ENCODE peak calls at places on chromosomes 3 and 15, in five cellular contexts. One of them, this sample, is unnamed.

GRCh38 chr3:156215751-156216150 is 95.4 kb downstream of the KCNAB1 start:
- DNase-seq in lower lobe of right lung: no peak
- DNase-seq in H9: no peak
- DNase-seq in GM23338: no peak
- DNase-seq in tibial artery: no peak
- DNase-seq in this sample: no peak

GRCh38 chr3:171088984-171089754 is 62.6 kb upstream of the SLC2A2 start:
- DNase-seq in lower lobe of right lung: no peak
- DNase-seq in H9: no peak
- DNase-seq in GM23338: no peak
- DNase-seq in tibial artery: no peak
- DNase-seq in this sample: peak; percentile 48

GRCh38 chr3:13294442-13295351 is 125.4 kb downstream of the NUP210 start:
- DNase-seq in lower lobe of right lung: peak; percentile 18
- DNase-seq in H9: no peak
- DNase-seq in GM23338: no peak
- DNase-seq in tibial artery: no peak
- DNase-seq in this sample: no peak

GRCh38 chr3:59540241-59540640 is 490.4 kb upstream of the CFAP20DC start:
- DNase-seq in lower lobe of right lung: no peak
- DNase-seq in H9: no peak
- DNase-seq in GM23338: no peak
- DNase-seq in tibial artery: no peak
- DNase-seq in this sample: no peak

GRCh38 chr15:48533982-48534381 is 111.5 kb downstream of the FBN1 start:
- DNase-seq in lower lobe of right lung: no peak
- DNase-seq in H9: no peak
- DNase-seq in GM23338: no peak
- DNase-seq in tibial artery: no peak
- DNase-seq in this sample: no peak

GRCh38 chr3:105274958-105275357 is 91.8 kb upstream of the ALCAM start:
- DNase-seq in lower lobe of right lung: no peak
- DNase-seq in H9: no peak
- DNase-seq in GM23338: no peak
- DNase-seq in tibial artery: no peak
- DNase-seq in this sample: peak; percentile 24

GRCh38 chr3:162764672-162765071 is 1268.1 kb downstream of the OTOL1 start:
- DNase-seq in lower lobe of right lung: no peak
- DNase-seq in H9: no peak
- DNase-seq in GM23338: no peak
- DNase-seq in tibial artery: no peak
- DNase-seq in this sample: no peak

GRCh38 chr15:55696221-55696620 is 46.7 kb downstream of the PRTG start:
- DNase-seq in lower lobe of right lung: no peak
- DNase-seq in H9: no peak
- DNase-seq in GM23338: no peak
- DNase-seq in tibial artery: no peak
- DNase-seq in this sample: no peak

GRCh38 chr15:85711590-85712192 is 83.0 kb downstream of the KLHL25 start:
- DNase-seq in lower lobe of right lung: no peak
- DNase-seq in H9: no peak
- DNase-seq in GM23338: no peak
- DNase-seq in tibial artery: no peak
- DNase-seq in this sample: no peak

GRCh38 chr3:16379838-16380237 is 114.8 kb downstream of the OXNAD1 start:
- DNase-seq in lower lobe of right lung: no peak
- DNase-seq in H9: no peak
- DNase-seq in GM23338: no peak
- DNase-seq in tibial artery: no peak
- DNase-seq in this sample: no peak

GRCh38 chr3:52504977-52505376 is 9.8 kb downstream of the STAB1 start:
- DNase-seq in lower lobe of right lung: no peak
- DNase-seq in H9: no peak
- DNase-seq in GM23338: no peak
- DNase-seq in tibial artery: no peak
- DNase-seq in this sample: no peak

GRCh38 chr3:31165399-31165860 is 271.0 kb upstream of the GADL1 start:
- DNase-seq in lower lobe of right lung: peak; percentile 60
- DNase-seq in H9: no peak
- DNase-seq in GM23338: no peak
- DNase-seq in tibial artery: no peak
- DNase-seq in this sample: no peak

GRCh38 chr15:101455291-101455916 is 34.1 kb downstream of the PCSK6 start:
- DNase-seq in lower lobe of right lung: no peak
- DNase-seq in H9: no peak
- DNase-seq in GM23338: no peak
- DNase-seq in tibial artery: no peak
- DNase-seq in this sample: no peak

GRCh38 chr15:81331600-81331999 is 7.7 kb upstream of the STARD5 start:
- DNase-seq in lower lobe of right lung: no peak
- DNase-seq in H9: peak; percentile 15
- DNase-seq in GM23338: no peak
- DNase-seq in tibial artery: no peak
- DNase-seq in this sample: no peak

GRCh38 chr15:63391669-63392354 is 10.2 kb upstream of the CA12 start:
- DNase-seq in lower lobe of right lung: no peak
- DNase-seq in H9: no peak
- DNase-seq in GM23338: no peak
- DNase-seq in tibial artery: no peak
- DNase-seq in this sample: no peak

GRCh38 chr3:177015881-177016280 is 181.4 kb downstream of the TBL1XR1 start:
- DNase-seq in lower lobe of right lung: no peak
- DNase-seq in H9: no peak
- DNase-seq in GM23338: peak; percentile 14
- DNase-seq in tibial artery: no peak
- DNase-seq in this sample: no peak

GRCh38 chr3:177516130-177517011 is 319.1 kb upstream of the TBL1XR1 start:
- DNase-seq in lower lobe of right lung: no peak
- DNase-seq in H9: no peak
- DNase-seq in GM23338: peak; percentile 17
- DNase-seq in tibial artery: no peak
- DNase-seq in this sample: no peak

GRCh38 chr3:52147804-52148203 is 6.4 kb downstream of the POC1A start:
- DNase-seq in lower lobe of right lung: peak; percentile 17
- DNase-seq in H9: no peak
- DNase-seq in GM23338: no peak
- DNase-seq in tibial artery: no peak
- DNase-seq in this sample: no peak

GRCh38 chr15:48966595-48967301 is 3.0 kb upstream of the SHC4 start:
- DNase-seq in lower lobe of right lung: no peak
- DNase-seq in H9: no peak
- DNase-seq in GM23338: no peak
- DNase-seq in tibial artery: no peak
- DNase-seq in this sample: no peak

GRCh38 chr3:122415762-122416654 is at the start of gene WDR5B:
- DNase-seq in lower lobe of right lung: peak; percentile 95
- DNase-seq in H9: peak; percentile 97
- DNase-seq in GM23338: peak; percentile 99
- DNase-seq in tibial artery: peak; percentile 96
- DNase-seq in this sample: peak; percentile 100

GRCh38 chr15:70415330-70415884 is 317.7 kb upstream of the TLE3 start:
- DNase-seq in lower lobe of right lung: no peak
- DNase-seq in H9: no peak
- DNase-seq in GM23338: no peak
- DNase-seq in tibial artery: no peak
- DNase-seq in this sample: no peak

DNA sequence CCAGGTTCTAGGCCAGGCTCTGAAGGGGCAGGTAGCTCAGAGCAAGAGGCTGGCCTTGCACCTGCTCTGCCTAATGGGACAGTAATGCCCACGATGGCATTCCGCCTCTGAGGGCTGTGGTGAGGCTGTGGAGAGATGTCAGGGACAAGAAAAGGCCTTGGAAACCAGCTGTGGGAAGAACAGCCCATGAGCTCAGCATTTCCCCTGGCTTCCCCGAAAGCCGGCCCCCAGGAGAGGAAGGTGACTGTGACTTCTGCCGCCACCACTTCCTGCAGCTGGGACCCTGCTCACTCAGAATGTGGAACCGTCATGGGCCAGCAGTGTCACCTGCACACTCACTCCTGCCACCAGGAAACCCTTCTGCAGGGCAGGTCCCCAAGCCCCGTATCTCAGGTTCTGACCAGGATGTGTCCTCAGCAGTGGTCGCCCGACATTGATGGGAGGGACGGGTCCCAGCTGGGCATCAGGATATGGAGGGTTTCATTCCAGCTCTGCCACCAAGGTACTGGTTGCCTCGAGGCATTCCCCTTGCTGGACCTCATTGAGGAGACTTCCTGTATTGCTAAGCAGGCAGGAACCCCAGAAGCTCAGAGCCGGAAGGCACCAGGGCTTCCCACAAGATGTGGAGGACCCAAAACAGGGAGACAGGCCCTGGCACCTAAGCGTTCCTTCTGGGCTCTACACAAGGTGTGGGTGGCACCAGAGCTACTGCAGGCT is 30.7 kb downstream of the SEMA7A start:
- DNase-seq in lower lobe of right lung: peak; percentile 62
- DNase-seq in H9: no peak
- DNase-seq in GM23338: no peak
- DNase-seq in tibial artery: no peak
- DNase-seq in this sample: no peak
- H3K27ac ChIP-seq in lower lobe of right lung: no peak overlapping the region
- H3K27ac ChIP-seq in H9: no peak overlapping the region
- H3K27ac ChIP-seq in GM23338: no peak overlapping the region
- H3K27ac ChIP-seq in tibial artery: no peak overlapping the region
- H3K27ac ChIP-seq in this sample: no peak overlapping the region

GRCh38 chr3:99023590-99024192 is 122.2 kb upstream of the DCBLD2 start:
- DNase-seq in lower lobe of right lung: no peak
- DNase-seq in H9: no peak
- DNase-seq in GM23338: peak; percentile 57
- DNase-seq in tibial artery: no peak
- DNase-seq in this sample: peak; percentile 51
- TF ChIP-seq CTCF in lower lobe of right lung: peak; percentile 60
- TF ChIP-seq CTCF in H9: peak; percentile 75
- TF ChIP-seq CTCF in GM23338: peak; percentile 71
- TF ChIP-seq CTCF in tibial artery: peak; percentile 66
- TF ChIP-seq CTCF in this sample: peak; percentile 74

GRCh38 chr3:71348831-71349230 is 234.7 kb downstream of the FOXP1 start:
- DNase-seq in lower lobe of right lung: no peak
- DNase-seq in H9: no peak
- DNase-seq in GM23338: no peak
- DNase-seq in tibial artery: no peak
- DNase-seq in this sample: no peak
- H3K27ac ChIP-seq in lower lobe of right lung: no peak overlapping the region
- H3K27ac ChIP-seq in H9: no peak overlapping the region
- H3K27ac ChIP-seq in GM23338: no peak overlapping the region
- H3K27ac ChIP-seq in tibial artery: no peak overlapping the region
- H3K27ac ChIP-seq in this sample: no peak overlapping the region

DNA sequence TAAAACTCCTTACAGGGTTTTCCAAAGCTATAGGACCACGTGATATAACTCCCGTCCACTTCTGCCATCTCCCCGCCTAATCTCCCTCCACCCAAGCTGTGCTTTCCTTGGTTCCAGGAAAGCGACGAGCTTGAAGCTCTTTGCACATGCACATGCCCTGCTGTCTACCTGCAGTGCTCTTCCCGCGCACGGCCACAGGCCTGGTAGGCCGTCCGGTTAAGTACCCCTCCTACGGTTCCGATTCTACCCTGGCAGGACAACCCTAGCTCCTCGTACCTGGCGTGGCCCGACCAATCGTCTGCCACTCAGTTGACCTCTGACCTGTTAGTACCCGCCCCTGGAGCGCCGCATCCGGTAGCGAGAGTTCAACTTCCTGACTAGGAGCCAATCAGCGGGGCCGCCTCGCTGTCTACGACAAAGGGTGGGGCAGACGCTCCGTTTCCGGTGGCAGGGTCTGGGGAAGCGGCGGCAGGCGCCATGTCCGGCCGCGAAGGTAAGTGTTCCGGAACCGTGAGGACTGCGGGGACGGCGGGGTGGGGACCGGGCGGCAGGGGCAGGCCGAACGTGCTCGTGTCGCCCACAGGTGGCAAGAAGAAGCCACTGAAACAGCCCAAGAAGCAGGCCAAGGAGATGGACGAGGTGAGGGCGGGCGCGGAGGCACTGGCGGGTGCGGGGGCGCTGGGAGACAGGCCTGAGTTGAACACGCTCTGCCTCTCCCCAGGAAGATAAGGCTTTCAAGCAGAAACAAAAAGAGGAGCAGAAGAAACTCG is at the start of the genes CCDC51 and TMA7:
- DNase-seq in lower lobe of right lung: peak; percentile 99
- DNase-seq in H9: peak; percentile 99
- DNase-seq in GM23338: peak; percentile 99
- DNase-seq in tibial artery: peak; percentile 99
- DNase-seq in this sample: peak; percentile 97
- TF ChIP-seq CTCF in lower lobe of right lung: no peak
- TF ChIP-seq CTCF in H9: no peak
- TF ChIP-seq CTCF in GM23338: no peak
- TF ChIP-seq CTCF in tibial artery: no peak
- TF ChIP-seq CTCF in this sample: no peak

GRCh38 chr3:172543884-172544283 is 20.7 kb upstream of the TNFSF10 start:
- DNase-seq in lower lobe of right lung: no peak
- DNase-seq in H9: no peak
- DNase-seq in GM23338: no peak
- DNase-seq in tibial artery: no peak
- DNase-seq in this sample: no peak

GRCh38 chr3:172546628-172547214 is 23.5 kb upstream of the TNFSF10 start:
- DNase-seq in lower lobe of right lung: no peak
- DNase-seq in H9: no peak
- DNase-seq in GM23338: no peak
- DNase-seq in tibial artery: no peak
- DNase-seq in this sample: no peak

GRCh38 chr3:172549144-172549543 is 25.9 kb upstream of the TNFSF10 start:
- DNase-seq in lower lobe of right lung: no peak
- DNase-seq in H9: no peak
- DNase-seq in GM23338: no peak
- DNase-seq in tibial artery: no peak
- DNase-seq in this sample: no peak

GRCh38 chr3:172543419-172543818 is 20.2 kb upstream of the TNFSF10 start:
- DNase-seq in lower lobe of right lung: no peak
- DNase-seq in H9: no peak
- DNase-seq in GM23338: no peak
- DNase-seq in tibial artery: no peak
- DNase-seq in this sample: no peak

DNA sequence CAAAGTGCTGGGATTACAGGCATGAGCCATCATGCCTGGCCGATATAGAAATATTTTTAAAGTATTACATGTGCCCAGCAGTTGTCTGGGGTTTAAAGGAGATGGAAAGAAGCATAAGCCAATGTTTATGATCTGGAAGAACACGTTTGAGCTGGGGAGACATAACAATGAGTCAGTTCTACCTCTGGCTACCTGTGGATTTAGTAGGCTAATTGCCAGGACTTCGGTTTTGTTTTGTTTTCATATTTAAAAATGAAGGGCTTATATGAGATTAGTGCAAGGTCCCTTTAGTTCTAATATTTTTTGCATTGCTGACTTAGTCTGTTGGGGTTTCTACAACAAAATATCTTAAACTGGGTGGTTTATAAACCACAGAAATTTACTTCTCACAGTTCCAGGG is 22.9 kb upstream of the TNFSF10 start:
- DNase-seq in lower lobe of right lung: no peak
- DNase-seq in H9: no peak
- DNase-seq in GM23338: no peak
- DNase-seq in tibial artery: no peak
- DNase-seq in this sample: peak; percentile 85
- H3K27ac ChIP-seq in lower lobe of right lung: peak overlapping the region; percentile 14
- H3K27ac ChIP-seq in H9: no peak overlapping the region
- H3K27ac ChIP-seq in GM23338: no peak overlapping the region
- H3K27ac ChIP-seq in tibial artery: no peak overlapping the region
- H3K27ac ChIP-seq in this sample: peak overlapping the region; percentile 86

This sample was measured in RWPE1.